ENCODE peak calls at places on chromosomes 6 and 20, in six cellular contexts. One of them, this sample, is unnamed.

GRCh38 chr6:308768-309167 is 16.5 kb downstream of the DUSP22 start:
- ATAC-seq in upper lobe of left lung: no peak
- ATAC-seq in HepG2: no peak
- ATAC-seq in A549: no peak
- ATAC-seq in K562: no peak
- ATAC-seq in GM12878: no peak
- ATAC-seq in this sample: no peak

GRCh38 chr6:142946181-142946923 is 1.4 kb upstream of the HIVEP2 start:
- ATAC-seq in upper lobe of left lung: peak
- ATAC-seq in HepG2: peak
- ATAC-seq in A549: peak
- ATAC-seq in K562: peak
- ATAC-seq in GM12878: peak
- ATAC-seq in this sample: peak

GRCh38 chr20:35307666-35308653 is 15.7 kb upstream of the FAM83C start:
- ATAC-seq in upper lobe of left lung: no peak
- ATAC-seq in HepG2: no peak
- ATAC-seq in A549: no peak
- ATAC-seq in K562: no peak
- ATAC-seq in GM12878: no peak
- ATAC-seq in this sample: peak

GRCh38 chr6:26358511-26358981 is 6.5 kb upstream of the BTN3A2 start:
- ATAC-seq in upper lobe of left lung: no peak
- ATAC-seq in HepG2: no peak
- ATAC-seq in A549: no peak
- ATAC-seq in K562: no peak
- ATAC-seq in GM12878: peak
- ATAC-seq in this sample: no peak

GRCh38 chr20:10795286-10796026 is 121.7 kb upstream of the JAG1 start:
- ATAC-seq in upper lobe of left lung: no peak
- ATAC-seq in HepG2: no peak
- ATAC-seq in A549: no peak
- ATAC-seq in K562: no peak
- ATAC-seq in GM12878: no peak
- ATAC-seq in this sample: no peak

GRCh38 chr20:14235355-14235754 is 102.1 kb downstream of the FLRT3 start:
- ATAC-seq in upper lobe of left lung: no peak
- ATAC-seq in HepG2: no peak
- ATAC-seq in A549: peak
- ATAC-seq in K562: no peak
- ATAC-seq in GM12878: no peak
- ATAC-seq in this sample: peak

GRCh38 chr6:42726026-42726425 is 3.6 kb upstream of the PRPH2 start:
- ATAC-seq in upper lobe of left lung: no peak
- ATAC-seq in HepG2: no peak
- ATAC-seq in A549: no peak
- ATAC-seq in K562: no peak
- ATAC-seq in GM12878: no peak
- ATAC-seq in this sample: no peak

GRCh38 chr6:73182021-73182607 is 43.2 kb downstream of the KHDC1L start:
- ATAC-seq in upper lobe of left lung: no peak
- ATAC-seq in HepG2: no peak
- ATAC-seq in A549: no peak
- ATAC-seq in K562: no peak
- ATAC-seq in GM12878: no peak
- ATAC-seq in this sample: no peak

GRCh38 chr20:56358070-56358469 is 704 bp upstream of the FAM210B start:
- ATAC-seq in upper lobe of left lung: no peak
- ATAC-seq in HepG2: no peak
- ATAC-seq in A549: peak
- ATAC-seq in K562: no peak
- ATAC-seq in GM12878: no peak
- ATAC-seq in this sample: no peak

GRCh38 chr6:128421788-128422187 is 98.6 kb downstream of the PTPRK start:
- ATAC-seq in upper lobe of left lung: no peak
- ATAC-seq in HepG2: peak
- ATAC-seq in A549: no peak
- ATAC-seq in K562: no peak
- ATAC-seq in GM12878: no peak
- ATAC-seq in this sample: no peak

GRCh38 chr6:128417698-128418097 is 102.7 kb downstream of the PTPRK start:
- ATAC-seq in upper lobe of left lung: no peak
- ATAC-seq in HepG2: no peak
- ATAC-seq in A549: no peak
- ATAC-seq in K562: no peak
- ATAC-seq in GM12878: no peak
- ATAC-seq in this sample: peak

GRCh38 chr6:128422871-128423270 is 97.5 kb downstream of the PTPRK start:
- ATAC-seq in upper lobe of left lung: no peak
- ATAC-seq in HepG2: no peak
- ATAC-seq in A549: no peak
- ATAC-seq in K562: no peak
- ATAC-seq in GM12878: no peak
- ATAC-seq in this sample: no peak

GRCh38 chr6:128425855-128426254 is 94.5 kb downstream of the PTPRK start:
- ATAC-seq in upper lobe of left lung: no peak
- ATAC-seq in HepG2: no peak
- ATAC-seq in A549: no peak
- ATAC-seq in K562: no peak
- ATAC-seq in GM12878: no peak
- ATAC-seq in this sample: no peak

DNA sequence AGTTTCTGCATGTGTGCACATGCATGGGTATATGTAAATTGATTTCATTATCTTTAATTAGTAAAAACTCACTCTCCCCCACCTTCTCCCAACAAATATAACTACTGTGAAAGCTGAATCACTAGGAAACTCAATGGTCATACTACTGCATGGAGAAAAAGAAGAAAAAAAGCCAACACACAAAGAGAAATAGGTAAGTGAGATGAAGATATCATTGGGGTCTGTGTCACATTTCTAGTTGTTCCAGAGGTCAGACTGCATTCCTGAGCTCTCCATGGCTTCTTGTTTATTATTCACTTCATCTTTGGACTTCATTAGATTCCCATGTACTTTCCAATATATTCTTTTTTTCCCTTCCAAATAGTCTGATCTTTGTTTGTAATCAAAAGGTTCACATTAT is 98.2 kb downstream of the PTPRK start:
- ATAC-seq in upper lobe of left lung: no peak
- ATAC-seq in HepG2: peak
- ATAC-seq in A549: no peak
- ATAC-seq in K562: no peak
- ATAC-seq in GM12878: no peak
- ATAC-seq in this sample: no peak
- H3K27ac ChIP-seq in upper lobe of left lung: no peak
- H3K27ac ChIP-seq in HepG2: peak
- H3K27ac ChIP-seq in A549: no peak
- H3K27ac ChIP-seq in K562: no peak
- H3K27ac ChIP-seq in GM12878: no peak
- H3K27ac ChIP-seq in this sample: no peak

DNA sequence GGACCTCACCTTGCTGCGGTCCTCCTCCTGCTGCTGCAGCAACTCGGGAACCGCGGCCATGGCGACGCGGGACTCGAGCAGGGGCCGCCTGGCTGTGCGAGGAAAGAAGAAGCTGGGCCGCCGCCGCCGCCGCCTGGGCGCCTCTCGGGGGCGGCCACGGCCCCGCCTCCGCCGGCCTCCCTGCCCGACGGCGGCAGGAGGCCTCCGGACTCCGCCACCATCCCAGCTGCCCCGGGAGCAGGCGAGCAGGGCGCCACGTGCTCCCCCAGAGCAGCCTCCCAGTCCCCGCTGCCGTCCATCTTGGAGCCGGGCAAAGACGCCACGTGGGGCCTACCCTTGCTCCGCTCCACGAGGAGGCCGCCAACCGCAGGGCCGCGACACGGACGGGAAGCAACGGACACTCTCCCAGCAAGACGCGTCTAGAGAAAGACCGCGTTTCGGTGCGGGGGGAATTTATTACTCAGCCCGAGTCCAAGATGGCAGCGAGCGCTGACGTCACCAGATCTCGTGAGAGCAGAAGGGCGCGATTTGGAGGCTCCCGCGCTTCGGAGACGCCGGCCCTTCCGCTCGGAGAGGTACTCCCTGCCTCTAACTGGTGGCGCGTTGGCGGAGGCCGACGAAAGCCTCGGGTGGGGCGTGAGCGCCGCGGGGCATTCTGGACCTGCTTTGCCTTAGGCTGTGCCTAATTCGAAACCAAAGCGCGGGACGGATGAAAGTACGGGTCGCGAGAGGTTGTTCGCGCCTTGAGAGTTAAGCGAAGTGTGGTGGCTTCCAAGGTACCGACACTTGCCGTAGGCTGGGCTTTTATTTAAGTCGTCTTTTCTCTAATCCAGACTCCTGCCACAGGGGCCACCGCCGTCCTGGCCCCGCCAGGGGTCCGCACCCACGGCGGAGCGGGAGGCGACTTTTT is at the start of the genes MGME1 and SNX5:
- ATAC-seq in upper lobe of left lung: peak
- ATAC-seq in HepG2: peak
- ATAC-seq in A549: peak
- ATAC-seq in K562: peak
- ATAC-seq in GM12878: peak
- ATAC-seq in this sample: peak
- TF ChIP-seq EP300 in upper lobe of left lung: peak
- TF ChIP-seq EP300 in HepG2: peak
- TF ChIP-seq EP300 in A549: no peak
- TF ChIP-seq EP300 in K562: peak
- TF ChIP-seq EP300 in GM12878: no peak
- TF ChIP-seq EP300 in this sample: no peak

DNA sequence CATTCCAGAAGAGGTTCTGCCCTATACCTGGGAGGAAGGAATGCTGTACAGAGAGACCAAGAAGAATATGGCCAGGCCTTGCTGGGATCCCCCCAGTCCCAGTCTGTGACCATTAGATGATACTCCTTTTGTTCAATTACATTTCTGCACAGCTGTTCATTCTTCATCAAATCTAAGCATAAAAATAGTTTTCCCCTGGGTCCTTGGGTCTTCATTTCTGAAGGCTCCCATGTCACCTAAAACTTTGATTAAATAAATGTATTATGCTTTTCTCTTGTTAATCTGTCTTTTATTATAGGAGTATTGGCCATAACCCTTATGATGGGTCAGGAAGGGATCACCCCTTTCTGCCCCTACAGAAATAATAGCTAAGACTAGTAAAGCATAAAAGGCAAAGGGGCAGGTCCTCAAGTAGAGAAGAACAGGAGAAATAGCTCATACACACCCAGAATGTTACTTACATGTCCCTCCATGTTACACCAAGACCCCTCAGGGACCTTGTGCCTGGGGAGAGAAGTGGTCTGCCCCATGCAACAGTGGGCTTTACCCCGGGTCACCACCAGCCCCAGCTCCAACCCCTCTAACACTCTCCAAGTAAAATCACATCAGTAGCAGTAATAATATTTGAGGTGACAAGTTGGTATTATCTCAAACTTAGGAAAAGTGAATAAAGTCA is 2.1 kb upstream of the LTA start:
- ATAC-seq in upper lobe of left lung: no peak
- ATAC-seq in HepG2: no peak
- ATAC-seq in A549: no peak
- ATAC-seq in K562: no peak
- ATAC-seq in GM12878: no peak
- ATAC-seq in this sample: no peak
- H3K27ac ChIP-seq in upper lobe of left lung: no peak
- H3K27ac ChIP-seq in HepG2: no peak
- H3K27ac ChIP-seq in A549: no peak
- H3K27ac ChIP-seq in K562: no peak
- H3K27ac ChIP-seq in GM12878: peak
- H3K27ac ChIP-seq in this sample: no peak

DNA sequence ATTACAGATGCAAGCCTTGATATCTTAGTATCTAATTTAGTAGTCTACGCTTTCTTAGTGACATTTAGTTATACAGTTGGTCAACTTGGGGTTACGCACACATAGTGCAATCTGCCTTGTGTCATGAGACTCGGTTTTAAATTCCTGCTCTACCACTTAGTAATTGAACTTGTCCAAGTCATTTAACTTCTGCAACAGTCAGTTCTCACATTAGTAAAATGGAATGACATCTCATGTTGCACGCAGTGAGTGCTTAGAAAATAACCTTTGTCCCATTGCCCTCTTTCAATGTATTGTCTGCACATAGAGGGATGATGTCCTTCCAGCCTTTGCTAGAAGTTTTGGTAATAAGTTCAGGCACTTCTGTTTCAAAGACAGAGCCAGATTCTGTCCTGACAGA is 48.6 kb downstream of the TMEM170B start:
- ATAC-seq in upper lobe of left lung: no peak
- ATAC-seq in HepG2: peak
- ATAC-seq in A549: peak
- ATAC-seq in K562: no peak
- ATAC-seq in GM12878: no peak
- ATAC-seq in this sample: no peak
- TF ChIP-seq EP300 in upper lobe of left lung: no peak
- TF ChIP-seq EP300 in HepG2: no peak
- TF ChIP-seq EP300 in A549: no peak
- TF ChIP-seq EP300 in K562: no peak
- TF ChIP-seq EP300 in GM12878: no peak
- TF ChIP-seq EP300 in this sample: no peak

DNA sequence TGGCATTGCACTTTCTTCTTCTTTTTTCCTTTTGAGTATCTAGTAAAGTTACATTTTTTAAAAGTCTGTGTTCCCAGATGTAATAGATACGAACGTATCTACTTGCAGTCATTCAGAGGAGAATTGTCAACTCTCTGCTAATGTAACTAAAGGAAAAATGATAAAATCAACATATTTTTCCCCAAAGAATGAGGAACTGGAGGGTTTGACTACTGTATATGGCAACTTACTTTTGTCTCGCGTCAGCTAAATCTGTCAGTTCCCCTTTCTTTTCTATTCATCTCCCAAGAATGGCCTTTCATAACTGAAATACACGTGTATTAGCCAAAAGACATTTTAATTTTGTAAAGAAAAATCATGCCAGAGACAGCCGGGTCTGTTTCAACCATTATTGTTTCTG is 5.4 kb downstream of the EYA2 start:
- ATAC-seq in upper lobe of left lung: peak
- ATAC-seq in HepG2: no peak
- ATAC-seq in A549: no peak
- ATAC-seq in K562: no peak
- ATAC-seq in GM12878: peak
- ATAC-seq in this sample: no peak
- H3K27ac ChIP-seq in upper lobe of left lung: no peak
- H3K27ac ChIP-seq in HepG2: no peak
- H3K27ac ChIP-seq in A549: no peak
- H3K27ac ChIP-seq in K562: no peak
- H3K27ac ChIP-seq in GM12878: no peak
- H3K27ac ChIP-seq in this sample: no peak

GRCh38 chr6:101391772-101392560 is 1.5 kb upstream of the GRIK2 start:
- ATAC-seq in upper lobe of left lung: no peak
- ATAC-seq in HepG2: no peak
- ATAC-seq in A549: no peak
- ATAC-seq in K562: no peak
- ATAC-seq in GM12878: no peak
- ATAC-seq in this sample: no peak

GRCh38 chr6:101396552-101397173 is 3.2 kb downstream of the GRIK2 start:
- ATAC-seq in upper lobe of left lung: no peak
- ATAC-seq in HepG2: peak
- ATAC-seq in A549: no peak
- ATAC-seq in K562: no peak
- ATAC-seq in GM12878: peak
- ATAC-seq in this sample: no peak

GRCh38 chr6:101392561-101393230 is 812 bp upstream of the GRIK2 start:
- ATAC-seq in upper lobe of left lung: no peak
- ATAC-seq in HepG2: no peak
- ATAC-seq in A549: peak
- ATAC-seq in K562: no peak
- ATAC-seq in GM12878: no peak
- ATAC-seq in this sample: no peak

GRCh38 chr6:101395345-101395744 is 1.8 kb downstream of the GRIK2 start:
- ATAC-seq in upper lobe of left lung: no peak
- ATAC-seq in HepG2: no peak
- ATAC-seq in A549: no peak
- ATAC-seq in K562: no peak
- ATAC-seq in GM12878: no peak
- ATAC-seq in this sample: no peak

GRCh38 chr6:101393291-101394251 is at the start of gene GRIK2:
- ATAC-seq in upper lobe of left lung: peak
- ATAC-seq in HepG2: peak
- ATAC-seq in A549: peak
- ATAC-seq in K562: peak
- ATAC-seq in GM12878: peak
- ATAC-seq in this sample: no peak
- TF ChIP-seq EP300 in upper lobe of left lung: no peak
- TF ChIP-seq EP300 in HepG2: no peak
- TF ChIP-seq EP300 in A549: no peak
- TF ChIP-seq EP300 in K562: no peak
- TF ChIP-seq EP300 in GM12878: no peak
- TF ChIP-seq EP300 in this sample: no peak

This sample was measured in gastroesophageal sphincter.